ENCODE peak calls at places on chromosomes 16 and 17, in seven cellular contexts. T is K562, W is A549, R is IMR-90, K is HepG2, U is H1, N is GM12878. Q is an unnamed sample.

GRCh38 chr16:2897110-2897509 is 14.1 kb downstream of the FLYWCH2 start:
- DNase-seq in W (no peak), K (no peak), T (no peak), U (no peak), R (peak), N (no peak), Q (no peak)

GRCh38 chr17:61646482-61646881 is 55.5 kb upstream of the NACA2 start:
- DNase-seq in N (no peak), W (no peak), T (no peak), U (no peak), K (no peak), R (no peak), Q (no peak)

GRCh38 chr17:3657874-3658783 is 10.2 kb downstream of the TAX1BP3 start:
- DNase-seq in R (no peak), T (no peak), N (no peak), U (no peak), K (no peak), W (no peak), Q (no peak)

GRCh38 chr16:27448531-27449433 is 46.8 kb downstream of the IL21R start:
- DNase-seq in R (no peak), K (peak), T (no peak), N (no peak), W (no peak), U (no peak), Q (no peak)

GRCh38 chr16:85334718-85335583 is 222.7 kb upstream of the CIBAR2 start:
- DNase-seq in R (no peak), N (no peak), K (peak), U (no peak), W (no peak), T (peak), Q (no peak)

GRCh38 chr17:57955183-57955952 is at the start of gene CUEDC1:
- DNase-seq in W (peak), T (peak), K (no peak), R (peak), N (no peak), U (no peak), Q (no peak)

GRCh38 chr17:333626-334396 is 18.8 kb downstream of the RPH3AL start:
- DNase-seq in W (no peak), T (no peak), N (no peak), R (peak), U (no peak), K (no peak), Q (no peak)

GRCh38 chr17:5592382-5592781 is 8.1 kb upstream of the NLRP1 start:
- DNase-seq in U (no peak), R (peak), N (no peak), T (peak), W (peak), K (peak), Q (peak)

GRCh38 chr17:73911726-73912359 is 267.6 kb upstream of the SDK2 start:
- DNase-seq in T (no peak), W (no peak), R (no peak), K (no peak), U (no peak), N (no peak), Q (no peak)

GRCh38 chr17:2271985-2272702 is 31.4 kb downstream of the SMG6 start:
- DNase-seq in U (no peak), K (no peak), T (no peak), W (no peak), R (no peak), N (no peak), Q (no peak)

GRCh38 chr17:39979021-39979660 is 1.5 kb upstream of the PSMD3 start:
- DNase-seq in U (no peak), R (peak), N (no peak), W (no peak), K (no peak), T (no peak), Q (no peak)

GRCh38 chr17:31068291-31068690 is 26.5 kb upstream of the NF1 start:
- DNase-seq in T (peak), W (no peak), K (peak), U (no peak), N (no peak), R (peak), Q (peak)

GRCh38 chr17:28950017-28950751 is 1.1 kb downstream of the PHF12 start:
- DNase-seq in T (peak), R (peak), U (no peak), N (no peak), K (peak), W (peak), Q (no peak)

GRCh38 chr16:11079657-11080187 is 135.4 kb downstream of the CLEC16A start:
- DNase-seq in U (no peak), N (no peak), R (peak), T (no peak), W (no peak), K (no peak), Q (no peak)

GRCh38 chr17:50511058-50511457 is 2.8 kb downstream of the MYCBPAP start:
- DNase-seq in N (peak), U (no peak), W (no peak), K (no peak), R (peak), T (no peak), Q (no peak)

GRCh38 chr17:4247361-4247980 is 16.3 kb downstream of the ANKFY1 start:
- DNase-seq in T (no peak), W (no peak), N (no peak), U (no peak), R (no peak), K (no peak), Q (no peak)

GRCh38 chr17:15216481-15216880 is 48.6 kb downstream of the PMP22 start:
- DNase-seq in U (no peak), N (no peak), K (no peak), R (no peak), W (no peak), T (no peak), Q (no peak)

GRCh38 chr17:4900231-4901107 is 1.1 kb downstream of the C17orf107 start:
- DNase-seq in K (no peak), T (no peak), U (no peak), N (no peak), R (no peak), W (no peak), Q (no peak)

GRCh38 chr17:80952291-80952690 is 39.4 kb upstream of the CHMP6 start:
- DNase-seq in N (no peak), T (no peak), U (no peak), W (no peak), R (no peak), K (no peak), Q (no peak)

GRCh38 chr17:80955078-80955477 is 36.6 kb upstream of the CHMP6 start:
- DNase-seq in N (no peak), R (no peak), K (no peak), T (no peak), U (no peak), W (no peak), Q (no peak)

GRCh38 chr17:80951121-80952090 is 40.2 kb upstream of the CHMP6 start:
- DNase-seq in U (no peak), R (no peak), T (no peak), N (no peak), K (no peak), W (no peak), Q (no peak)

GRCh38 chr17:80955673-80956306 is 35.9 kb upstream of the CHMP6 start:
- DNase-seq in U (no peak), R (no peak), K (no peak), T (no peak), W (no peak), N (no peak), Q (no peak)

GRCh38 chr17:80953471-80954315 is 37.9 kb upstream of the CHMP6 start:
- DNase-seq in W (no peak), T (no peak), K (no peak), R (no peak), N (no peak), U (no peak), Q (no peak)
- TF ChIP-seq CEBPB in W (no peak), T (no peak), K (no peak), R (no peak), N (no peak), U (no peak), Q (no peak)

GRCh38 chr17:77332981-77333685 is 192.4 kb downstream of the SEC14L1 start:
- DNase-seq in N (no peak), K (no peak), R (peak), W (no peak), T (peak), U (no peak), Q (no peak)

GRCh38 chr17:77329741-77330531 is 189.2 kb downstream of the SEC14L1 start:
- DNase-seq in T (no peak), W (no peak), K (no peak), R (no peak), N (no peak), U (no peak), Q (no peak)

GRCh38 chr17:77331161-77331864 is 190.5 kb downstream of the SEC14L1 start:
- DNase-seq in K (peak), T (peak), R (peak), W (peak), U (peak), N (peak), Q (peak)

GRCh38 chr17:77330602-77331081 is 189.9 kb downstream of the SEC14L1 start:
- DNase-seq in T (no peak), N (no peak), U (no peak), R (no peak), K (no peak), W (no peak), Q (no peak)

GRCh38 chr17:77332034-77332971 is 191.5 kb downstream of the SEC14L1 start:
- DNase-seq in T (no peak), W (no peak), R (no peak), N (no peak), K (no peak), U (no peak), Q (no peak)
- TF ChIP-seq CEBPB in T (no peak), W (no peak), R (no peak), N (no peak), K (no peak), U (no peak), Q (no peak)

GRCh38 chr16:50244140-50244503 is 22.2 kb upstream of the ADCY7 start:
- DNase-seq in N (no peak), T (no peak), U (no peak), K (no peak), W (no peak), R (peak), Q (no peak)

GRCh38 chr16:50238314-50238713 is 28.0 kb upstream of the ADCY7 start:
- DNase-seq in W (no peak), U (no peak), T (no peak), N (no peak), R (no peak), K (peak), Q (no peak)

GRCh38 chr16:50234771-50235556 is 31.4 kb upstream of the ADCY7 start:
- DNase-seq in T (no peak), N (no peak), K (no peak), W (no peak), U (no peak), R (peak), Q (no peak)

GRCh38 chr16:50235581-50235980 is 30.8 kb upstream of the ADCY7 start:
- DNase-seq in K (no peak), W (no peak), T (no peak), N (no peak), R (no peak), U (no peak), Q (no peak)

GRCh38 chr16:50238868-50239301 is 27.5 kb upstream of the ADCY7 start:
- DNase-seq in W (no peak), T (no peak), N (no peak), K (no peak), U (no peak), R (no peak), Q (no peak)
- TF ChIP-seq CEBPB in W (no peak), T (no peak), N (no peak), K (no peak), U (no peak), R (no peak), Q (no peak)

GRCh38 chr17:18038861-18039534 is at the start of the genes ATPAF2 and GID4:
- DNase-seq in R (peak), T (peak), U (peak), K (peak), N (peak), W (peak), Q (peak)

GRCh38 chr17:18041776-18042175 is 2.6 kb downstream of the GID4 start:
- DNase-seq in N (no peak), R (peak), U (no peak), W (no peak), T (peak), K (no peak), Q (no peak)

GRCh38 chr17:18038149-18038850 is 668 bp downstream of the ATPAF2 start:
- DNase-seq in N (no peak), T (peak), U (no peak), R (peak), W (no peak), K (no peak), Q (no peak)

GRCh38 chr17:18040287-18040858 is 1.2 kb downstream of the GID4 start:
- DNase-seq in W (no peak), U (no peak), N (no peak), K (no peak), T (peak), R (no peak), Q (no peak)

DNA sequence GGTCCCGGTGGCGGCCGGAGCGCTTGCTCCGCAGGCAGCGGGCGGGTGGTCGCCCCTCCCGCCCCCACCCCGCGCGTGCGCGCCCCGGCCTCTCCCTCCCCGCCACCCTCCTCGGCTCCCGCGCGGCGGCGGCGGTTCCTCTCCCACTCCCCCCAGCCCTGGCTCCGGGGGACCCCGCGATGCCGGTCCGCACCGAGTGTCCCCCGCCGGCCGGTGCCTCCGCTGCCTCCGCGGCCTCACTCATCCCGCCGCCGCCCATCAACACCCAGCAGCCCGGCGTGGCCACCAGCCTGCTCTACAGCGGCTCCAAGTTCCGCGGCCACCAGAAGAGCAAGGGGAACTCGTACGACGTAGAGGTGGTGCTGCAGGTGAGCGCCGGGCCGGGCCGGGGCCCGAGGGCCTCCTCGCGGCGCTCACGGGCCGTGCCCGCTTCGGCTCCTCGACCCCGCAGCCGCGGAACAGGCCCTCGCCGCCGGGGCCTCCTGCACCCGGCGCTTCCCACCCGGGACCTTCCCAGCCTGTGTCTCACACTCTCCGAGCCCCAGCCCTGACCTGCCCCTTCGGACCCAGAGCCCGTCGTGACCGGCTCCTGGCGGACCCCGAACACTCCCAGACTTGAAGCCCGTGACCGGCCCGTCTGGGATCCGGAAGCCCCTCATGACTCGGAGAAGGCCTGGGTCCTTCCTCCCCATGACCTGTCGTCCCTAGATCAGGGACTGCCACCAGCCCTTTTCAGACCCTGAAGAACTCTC is 503 bp downstream of the GID4 start:
- DNase-seq in R (no peak), T (peak), U (no peak), K (no peak), W (peak), N (no peak), Q (no peak)
- TF ChIP-seq CEBPB in R (no peak), T (no peak), U (no peak), K (no peak), W (no peak), N (no peak), Q (no peak)

GRCh38 chr16:4940719-4941118 is 3.8 kb upstream of the PPL start:
- DNase-seq in K (no peak), W (no peak), R (no peak), T (no peak), U (no peak), N (no peak), Q (no peak)

GRCh38 chr16:4936991-4937781 is at the start of gene PPL:
- DNase-seq in R (no peak), T (peak), N (no peak), U (no peak), K (peak), W (no peak), Q (peak)

GRCh38 chr16:4938683-4939030 is 1.7 kb upstream of the PPL start:
- DNase-seq in N (no peak), R (peak), W (no peak), T (no peak), K (no peak), U (no peak), Q (no peak)

GRCh38 chr16:4936181-4936990 is 562 bp downstream of the PPL start:
- DNase-seq in K (no peak), T (peak), R (no peak), U (no peak), W (no peak), N (no peak), Q (no peak)

DNA sequence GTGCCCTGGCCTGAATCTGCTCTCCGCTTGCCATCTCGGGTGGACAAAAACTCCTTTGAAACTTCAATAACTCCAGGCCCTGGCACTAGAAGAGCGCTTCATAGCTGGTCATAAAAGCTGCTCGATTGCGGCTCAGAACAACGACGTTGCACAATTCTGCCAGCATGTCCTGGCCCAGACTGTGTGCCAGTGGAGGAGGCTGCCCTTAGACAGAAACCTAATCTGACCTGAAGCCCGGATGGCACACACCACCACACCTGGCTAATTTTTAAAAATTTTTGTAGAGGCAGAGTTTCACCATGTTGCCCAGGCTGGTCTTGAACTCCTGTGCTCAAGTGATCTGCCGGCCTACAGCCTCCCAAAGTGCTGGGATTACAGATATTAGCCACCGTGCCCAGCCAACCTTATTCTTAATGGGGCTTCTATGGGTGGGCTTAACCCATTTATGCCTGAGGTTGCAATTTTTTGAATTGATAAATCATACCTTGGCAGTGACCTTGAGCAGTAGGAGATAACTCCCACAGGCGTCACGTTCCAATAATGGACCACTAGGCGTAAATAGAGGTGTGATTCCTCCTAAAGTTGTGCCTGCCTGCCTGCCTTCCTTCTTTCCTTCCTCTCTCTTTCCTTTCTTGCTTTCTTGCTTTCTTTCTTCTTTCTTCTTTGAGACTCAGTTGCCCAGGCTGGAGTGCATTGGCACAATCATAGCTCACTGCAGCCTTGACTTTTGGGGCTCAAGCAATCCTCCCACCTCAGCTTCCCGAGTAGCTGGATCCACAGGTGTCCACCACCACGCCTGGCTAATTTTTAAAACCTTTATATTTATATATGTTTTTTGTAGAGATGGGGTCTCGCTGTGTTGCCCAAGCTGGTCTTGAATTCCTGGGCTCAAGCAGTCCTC is 1.1 kb upstream of the PPL start:
- DNase-seq in T (no peak), U (no peak), K (no peak), W (no peak), N (no peak), R (no peak), Q (no peak)
- TF ChIP-seq CEBPB in T (no peak), U (no peak), K (peak), W (peak), N (no peak), R (peak), Q (no peak)

GRCh38 chr17:33674685-33675084 is 381.6 kb upstream of the ASIC2 start:
- DNase-seq in U (peak), T (peak), R (peak), N (peak), W (peak), K (peak), Q (peak)
- TF ChIP-seq CEBPB in U (no peak), T (no peak), R (no peak), N (no peak), W (no peak), K (no peak), Q (no peak)